ENCODE peak calls at places on chromosomes 11 and 22, in four cellular contexts. B is neural progenitor cell, J is SK-N-SH, C is endothelial cell. W is an unnamed sample.

GRCh38 chr11:85746640-85747039 is 60.6 kb upstream of the CCDC89 start:
- DNase-seq in C (no peak), J (no peak), B (no peak), W (no peak)

GRCh38 chr11:131800452-131800851 is 430.0 kb downstream of the NTM start:
- DNase-seq in J (no peak), C (no peak), B (no peak), W (no peak)

GRCh38 chr11:9972917-9973504 is 309.1 kb downstream of the SWAP70 start:
- DNase-seq in C (peak; percentile 25), B (peak; percentile 45), J (peak; percentile 67), W (no peak)

GRCh38 chr11:86152006-86152862 is 83.3 kb upstream of the PICALM start:
- DNase-seq in C (no peak), B (no peak), J (no peak), W (no peak)

GRCh38 chr22:41927813-41928212 is 1.2 kb upstream of the TNFRSF13C start:
- DNase-seq in J (no peak), B (no peak), C (no peak), W (no peak)

GRCh38 chr22:50308597-50308935 is 1.1 kb upstream of the PLXNB2 start:
- DNase-seq in J (no peak), C (peak; percentile 48), B (peak; percentile 39), W (no peak)

GRCh38 chr11:75097173-75097557 is 489 bp upstream of the OR2AT4 start:
- DNase-seq in C (no peak), B (no peak), J (no peak), W (no peak)

GRCh38 chr11:2533642-2534115 is 88.9 kb downstream of the KCNQ1 start:
- DNase-seq in J (no peak), C (peak; percentile 77), B (peak; percentile 91), W (peak; percentile 52)

GRCh38 chr11:79092791-79093313 is 348.0 kb downstream of the TENM4 start:
- DNase-seq in C (no peak), B (no peak), J (no peak), W (no peak)

GRCh38 chr11:102495161-102496042 is 35.1 kb downstream of the MMP7 start:
- DNase-seq in B (peak; percentile 80), J (peak; percentile 54), C (peak; percentile 49), W (peak; percentile 49)

GRCh38 chr11:46695345-46696211 is 4.8 kb downstream of the ARHGAP1 start:
- DNase-seq in B (no peak), J (no peak), C (no peak), W (no peak)

GRCh38 chr11:134536219-134536618 is 124.2 kb upstream of the B3GAT1 start:
- DNase-seq in B (no peak), C (no peak), J (no peak), W (no peak)

GRCh38 chr11:46386674-46387073 is 4.9 kb downstream of the CHRM4 start:
- DNase-seq in C (no peak), J (no peak), B (no peak), W (no peak)

GRCh38 chr11:656866-657265 is 19.8 kb downstream of the DRD4 start:
- DNase-seq in B (no peak), J (no peak), C (no peak), W (no peak)

GRCh38 chr11:102046841-102047240 is 396 bp upstream of the CFAP300 start:
- DNase-seq in J (no peak), C (no peak), B (no peak), W (no peak)

GRCh38 chr11:76629133-76629852 is 41.3 kb downstream of the LRRC32 start:
- DNase-seq in C (no peak), J (no peak), B (no peak), W (no peak)

GRCh38 chr11:70292863-70293262 is 22.4 kb downstream of the PPFIA1 start:
- DNase-seq in C (no peak), J (no peak), B (no peak), W (no peak)

GRCh38 chr22:46275455-46276129 is 7.8 kb downstream of the TTC38 start:
- DNase-seq in C (no peak), J (no peak), B (no peak), W (no peak)

GRCh38 chr11:13929551-13929950 is 33.0 kb upstream of the SPON1 start:
- DNase-seq in C (no peak), J (no peak), B (peak; percentile 13), W (no peak)

GRCh38 chr22:35590634-35591295 is 26.4 kb downstream of the MB start:
- DNase-seq in B (no peak), J (no peak), C (no peak), W (no peak)

GRCh38 chr22:29727248-29727551 is 7.4 kb downstream of the CABP7 start:
- DNase-seq in J (peak; percentile 91), C (peak; percentile 62), B (peak; percentile 84), W (peak; percentile 51)
- TF ChIP-seq CTCF in J (peak; percentile 32), C (no peak), B (peak; percentile 54), W (peak; percentile 59)

DNA sequence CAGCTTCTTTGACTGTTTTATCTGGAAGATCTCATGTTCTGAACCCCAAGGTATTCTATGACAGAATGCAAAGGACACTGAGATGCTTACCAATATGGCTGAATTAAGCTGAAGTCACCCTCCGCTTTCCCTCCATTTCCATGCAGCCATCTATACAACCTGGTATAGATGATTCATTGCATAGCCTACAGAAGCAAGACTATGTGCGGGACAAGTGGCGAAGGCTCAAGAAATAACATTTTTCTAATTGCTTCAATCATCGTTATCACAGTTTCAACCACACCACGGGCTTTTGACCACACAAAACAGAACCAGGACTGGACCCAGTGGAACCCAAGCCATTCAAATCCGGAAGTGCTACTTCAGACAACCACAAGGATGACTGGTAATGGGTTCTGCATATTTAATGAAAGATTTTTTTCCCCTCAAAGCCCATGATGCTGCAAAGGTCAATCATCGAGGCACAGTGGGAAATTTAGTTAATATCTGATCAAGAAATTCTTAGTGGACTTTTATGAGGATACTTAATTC is 61.9 kb downstream of the CD44 start:
- DNase-seq in B (no peak), J (no peak), C (no peak), W (no peak)
- TF ChIP-seq CTCF in B (no peak), J (no peak), C (no peak), W (no peak)

GRCh38 chr22:39130152-39130704 is 22.3 kb downstream of the CBX7 start:
- DNase-seq in J (no peak), C (no peak), B (peak; percentile 75), W (no peak)

GRCh38 chr22:39132871-39133524 is 19.5 kb downstream of the CBX7 start:
- DNase-seq in C (no peak), J (no peak), B (no peak), W (no peak)

GRCh38 chr22:39129746-39130145 is 22.7 kb downstream of the CBX7 start:
- DNase-seq in B (no peak), J (no peak), C (no peak), W (no peak)

GRCh38 chr22:39132281-39132680 is 20.2 kb downstream of the CBX7 start:
- DNase-seq in J (no peak), B (no peak), C (no peak), W (no peak)

GRCh38 chr22:39130892-39131855 is 21.3 kb downstream of the CBX7 start:
- DNase-seq in C (no peak), J (no peak), B (peak; percentile 89), W (peak; percentile 45)
- TF ChIP-seq CTCF in C (no peak), J (no peak), B (peak; percentile 19), W (no peak)

DNA sequence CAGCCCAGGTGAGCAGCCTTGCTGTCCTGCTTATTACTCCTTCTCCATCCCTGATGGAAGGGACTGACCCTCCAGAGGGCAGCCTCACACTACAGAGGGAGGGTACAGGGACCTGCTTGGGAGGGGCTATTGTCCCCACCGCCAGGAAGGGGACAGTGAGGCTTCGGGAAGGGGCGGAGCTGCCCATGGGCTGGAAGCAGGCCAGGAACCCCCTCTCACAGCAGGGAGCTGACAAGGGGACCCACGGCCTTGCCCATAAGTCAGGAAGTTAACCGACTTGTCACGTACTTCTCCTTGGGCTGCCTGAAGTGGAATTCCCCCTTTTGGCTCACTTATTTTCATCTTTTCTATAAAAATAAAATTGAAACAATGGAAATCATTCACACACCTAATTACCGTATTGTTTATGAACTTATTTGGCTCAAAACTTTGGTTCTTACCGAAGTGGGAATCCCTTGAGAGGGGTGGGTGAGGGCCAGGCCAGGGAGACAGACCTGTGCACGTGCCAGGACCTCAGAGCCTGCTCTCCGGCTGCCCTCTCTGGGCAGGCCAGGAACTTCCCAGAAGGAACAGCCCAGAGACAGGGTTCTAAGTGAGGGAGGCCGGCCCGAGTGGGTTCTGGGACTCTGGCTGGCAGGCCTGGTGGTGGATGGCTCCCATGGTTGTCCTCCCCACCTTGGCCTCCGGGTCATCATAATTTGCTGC is 5.8 kb downstream of the MGAT3 start:
- DNase-seq in B (peak; percentile 70), J (peak; percentile 60), C (no peak), W (no peak)
- TF ChIP-seq CTCF in B (peak; percentile 44), J (no peak), C (no peak), W (no peak)